ENCODE peak calls at places on chromosome 4, in seven cellular contexts. Y, Q, I, J, M, L and T are unnamed samples.

GRCh38 chr4:168265327-168265726 is 53.2 kb downstream of the DDX60 start:
- DNase-seq in Y (no peak), Q (no peak), I (no peak), J (no peak), M (no peak), L (no peak), T (no peak)

GRCh38 chr4:64271601-64272081 is 137.6 kb downstream of the TECRL start:
- DNase-seq in Y (no peak), Q (peak), I (no peak), J (peak), M (no peak), L (no peak), T (peak)

GRCh38 chr4:5710065-5710961 is 688 bp upstream of the EVC start:
- DNase-seq in Y (no peak), Q (no peak), I (peak), J (no peak), M (no peak), L (no peak), T (no peak)

GRCh38 chr4:120034913-120035312 is 31.7 kb downstream of the MAD2L1 start:
- DNase-seq in Y (no peak), Q (no peak), I (no peak), J (no peak), M (no peak), L (no peak), T (no peak)

GRCh38 chr4:87502580-87503238 is 26.5 kb downstream of the SPARCL1 start:
- DNase-seq in Y (no peak), Q (no peak), I (no peak), J (no peak), M (no peak), L (no peak), T (no peak)

GRCh38 chr4:125123710-125124109 is 191.0 kb upstream of the FAT4 start:
- DNase-seq in Y (no peak), Q (no peak), I (no peak), J (no peak), M (peak), L (no peak), T (no peak)

GRCh38 chr4:165088366-165088765 is 24.3 kb downstream of the TMEM192 start:
- DNase-seq in Y (no peak), Q (no peak), I (no peak), J (no peak), M (no peak), L (no peak), T (no peak)

GRCh38 chr4:74408639-74409038 is 36.3 kb upstream of the AREG start:
- DNase-seq in Y (no peak), Q (no peak), I (peak), J (no peak), M (no peak), L (no peak), T (no peak)

GRCh38 chr4:52372747-52373146 is 286.4 kb downstream of the USP46 start:
- DNase-seq in Y (no peak), Q (no peak), I (no peak), J (no peak), M (no peak), L (no peak), T (no peak)

GRCh38 chr4:7364979-7365378 is 69.8 kb downstream of the PSAPL1 start:
- DNase-seq in Y (no peak), Q (peak), I (no peak), J (no peak), M (no peak), L (no peak), T (no peak)

GRCh38 chr4:137922721-137923120 is 319.4 kb downstream of the SLC7A11 start:
- DNase-seq in Y (no peak), Q (no peak), I (no peak), J (no peak), M (no peak), L (no peak), T (no peak)

GRCh38 chr4:108536577-108536976 is 83.8 kb upstream of the RPL34 start:
- DNase-seq in Y (no peak), Q (no peak), I (no peak), J (no peak), M (no peak), L (no peak), T (no peak)

GRCh38 chr4:84480082-84480481 is 19.0 kb downstream of the NKX6-1 start:
- DNase-seq in Y (no peak), Q (no peak), I (no peak), J (no peak), M (no peak), L (no peak), T (no peak)

GRCh38 chr4:101155859-101156430 is 191.4 kb downstream of the PPP3CA start:
- DNase-seq in Y (no peak), Q (no peak), I (no peak), J (no peak), M (no peak), L (no peak), T (no peak)

GRCh38 chr4:57110635-57111546 is 706 bp upstream of the IGFBP7 start:
- DNase-seq in Y (no peak), Q (peak), I (peak), J (no peak), M (no peak), L (no peak), T (peak)

GRCh38 chr4:107863416-107863815 is 38.7 kb downstream of the SGMS2 start:
- DNase-seq in Y (no peak), Q (no peak), I (peak), J (no peak), M (no peak), L (no peak), T (no peak)

GRCh38 chr4:88035292-88035691 is 27.9 kb downstream of the PKD2 start:
- DNase-seq in Y (no peak), Q (no peak), I (no peak), J (no peak), M (no peak), L (no peak), T (no peak)

GRCh38 chr4:136690363-136690762 is 841.9 kb downstream of the PCDH18 start:
- DNase-seq in Y (no peak), Q (no peak), I (no peak), J (no peak), M (no peak), L (no peak), T (no peak)

GRCh38 chr4:38529189-38530115 is 134.5 kb upstream of the KLF3 start:
- DNase-seq in Y (peak), Q (peak), I (no peak), J (peak), M (no peak), L (no peak), T (peak)

GRCh38 chr4:128385199-128385598 is 97.6 kb upstream of the PGRMC2 start:
- DNase-seq in Y (no peak), Q (no peak), I (no peak), J (no peak), M (no peak), L (no peak), T (no peak)

GRCh38 chr4:86910820-86911684 is 18.8 kb upstream of the C4orf36 start:
- DNase-seq in Y (no peak), Q (no peak), I (no peak), J (no peak), M (no peak), L (no peak), T (no peak)

GRCh38 chr4:53920116-53920515 is 144.3 kb downstream of the CHIC2 start:
- DNase-seq in Y (no peak), Q (no peak), I (no peak), J (no peak), M (no peak), L (no peak), T (no peak)

GRCh38 chr4:109406337-109406931 is 27.2 kb upstream of the SEC24B start:
- DNase-seq in Y (no peak), Q (no peak), I (peak), J (peak), M (peak), L (no peak), T (peak)